ENCODE peak calls at places on chromosome 14, in eight cellular contexts. One of them, this sample, is unnamed.

GRCh38 chr14:21097616-21098133 is 780 bp downstream of the ZNF219 start:
- DNase-seq in IMR-90: no peak
- DNase-seq in dorsolateral prefrontal cortex: no peak
- DNase-seq in activated naive CD8-positive, alpha-beta T cell treated with anti-CD3 and anti-CD28 coated beads for 36 hours: no peak
- DNase-seq in Ammon's horn: no peak
- DNase-seq in endodermal cell: peak
- DNase-seq in fibroblast of pulmonary artery: no peak
- DNase-seq in smooth muscle cell of the brain vasculature: no peak
- DNase-seq in this sample: peak

GRCh38 chr14:71789005-71789404 is 143.2 kb upstream of the RGS6 start:
- DNase-seq in IMR-90: no peak
- DNase-seq in dorsolateral prefrontal cortex: no peak
- DNase-seq in activated naive CD8-positive, alpha-beta T cell treated with anti-CD3 and anti-CD28 coated beads for 36 hours: no peak
- DNase-seq in Ammon's horn: no peak
- DNase-seq in endodermal cell: no peak
- DNase-seq in fibroblast of pulmonary artery: no peak
- DNase-seq in smooth muscle cell of the brain vasculature: no peak
- DNase-seq in this sample: no peak

GRCh38 chr14:50937325-50937724 is 7.0 kb downstream of the PYGL start:
- DNase-seq in IMR-90: peak
- DNase-seq in dorsolateral prefrontal cortex: no peak
- DNase-seq in activated naive CD8-positive, alpha-beta T cell treated with anti-CD3 and anti-CD28 coated beads for 36 hours: no peak
- DNase-seq in Ammon's horn: no peak
- DNase-seq in endodermal cell: no peak
- DNase-seq in fibroblast of pulmonary artery: peak
- DNase-seq in smooth muscle cell of the brain vasculature: no peak
- DNase-seq in this sample: peak

GRCh38 chr14:54291491-54292191 is 105.2 kb upstream of the CDKN3 start:
- DNase-seq in IMR-90: no peak
- DNase-seq in dorsolateral prefrontal cortex: no peak
- DNase-seq in activated naive CD8-positive, alpha-beta T cell treated with anti-CD3 and anti-CD28 coated beads for 36 hours: no peak
- DNase-seq in Ammon's horn: no peak
- DNase-seq in endodermal cell: peak
- DNase-seq in fibroblast of pulmonary artery: peak
- DNase-seq in smooth muscle cell of the brain vasculature: no peak
- DNase-seq in this sample: no peak

GRCh38 chr14:87002831-87003230 is 990.2 kb downstream of the GALC start:
- DNase-seq in IMR-90: peak
- DNase-seq in dorsolateral prefrontal cortex: no peak
- DNase-seq in activated naive CD8-positive, alpha-beta T cell treated with anti-CD3 and anti-CD28 coated beads for 36 hours: no peak
- DNase-seq in Ammon's horn: no peak
- DNase-seq in endodermal cell: no peak
- DNase-seq in fibroblast of pulmonary artery: no peak
- DNase-seq in smooth muscle cell of the brain vasculature: no peak
- DNase-seq in this sample: peak

GRCh38 chr14:60652674-60653387 is 3.6 kb upstream of the SIX1 start:
- DNase-seq in IMR-90: peak
- DNase-seq in dorsolateral prefrontal cortex: no peak
- DNase-seq in activated naive CD8-positive, alpha-beta T cell treated with anti-CD3 and anti-CD28 coated beads for 36 hours: no peak
- DNase-seq in Ammon's horn: no peak
- DNase-seq in endodermal cell: no peak
- DNase-seq in fibroblast of pulmonary artery: no peak
- DNase-seq in smooth muscle cell of the brain vasculature: no peak
- DNase-seq in this sample: no peak

GRCh38 chr14:96167224-96168148 is 37.2 kb upstream of the BDKRB2 start:
- DNase-seq in IMR-90: peak
- DNase-seq in dorsolateral prefrontal cortex: no peak
- DNase-seq in activated naive CD8-positive, alpha-beta T cell treated with anti-CD3 and anti-CD28 coated beads for 36 hours: no peak
- DNase-seq in Ammon's horn: no peak
- DNase-seq in endodermal cell: peak
- DNase-seq in fibroblast of pulmonary artery: peak
- DNase-seq in smooth muscle cell of the brain vasculature: no peak
- DNase-seq in this sample: peak

GRCh38 chr14:54610051-54610977 is 43.4 kb downstream of the SAMD4A start:
- DNase-seq in IMR-90: peak
- DNase-seq in dorsolateral prefrontal cortex: no peak
- DNase-seq in activated naive CD8-positive, alpha-beta T cell treated with anti-CD3 and anti-CD28 coated beads for 36 hours: no peak
- DNase-seq in Ammon's horn: peak
- DNase-seq in endodermal cell: no peak
- DNase-seq in fibroblast of pulmonary artery: peak
- DNase-seq in smooth muscle cell of the brain vasculature: no peak
- DNase-seq in this sample: peak

GRCh38 chr14:21090194-21090939 is 8.1 kb downstream of the ZNF219 start:
- DNase-seq in IMR-90: no peak
- DNase-seq in dorsolateral prefrontal cortex: no peak
- DNase-seq in activated naive CD8-positive, alpha-beta T cell treated with anti-CD3 and anti-CD28 coated beads for 36 hours: peak
- DNase-seq in Ammon's horn: no peak
- DNase-seq in endodermal cell: peak
- DNase-seq in fibroblast of pulmonary artery: no peak
- DNase-seq in smooth muscle cell of the brain vasculature: no peak
- DNase-seq in this sample: peak

This sample was measured in adipocyte.